ENCODE peak calls at places on chromosomes 7 and 10, in eight cellular contexts. M is body of pancreas; N is mesendoderm; F is colonic mucosa; K is H9; H is CD8-positive, alpha-beta T cell; I is heart right ventricle; J is IMR-90. D is an unnamed sample. For H3K4me1, the result is how much of the 10 kb centered on the place peaks cover.

GRCh38 chr10:5566606-5567005 is 41.8 kb downstream of the CALML3 start:
- DNase-seq in M (peak), N (peak), F (no peak), K (no peak), H (no peak), I (no peak), J (peak), D (no peak)

GRCh38 chr7:155484483-155485399 is 26.8 kb downstream of the EN2 start:
- DNase-seq in M (no peak), N (no peak), F (no peak), K (no peak), H (no peak), I (no peak), J (no peak), D (peak)

GRCh38 chr10:98472171-98472570 is 25.4 kb upstream of the HPS1 start:
- DNase-seq in M (no peak), N (no peak), F (no peak), K (no peak), H (no peak), I (no peak), J (no peak), D (no peak)

GRCh38 chr7:94276797-94277196 is 117.9 kb upstream of the COL1A2 start:
- DNase-seq in M (no peak), N (peak), F (no peak), K (no peak), H (no peak), I (no peak), J (peak), D (no peak)

GRCh38 chr7:30594540-30595460 is at the start of gene GARS1:
- DNase-seq in M (peak), N (peak), F (peak), K (peak), H (peak), I (peak), J (peak), D (peak)

GRCh38 chr7:123271231-123271630 is 71.5 kb upstream of the SLC13A1 start:
- DNase-seq in M (no peak), N (peak), F (no peak), K (no peak), H (no peak), I (no peak), J (no peak), D (no peak)

GRCh38 chr7:135334830-135335543 is 101.3 kb downstream of the STRA8 start:
- DNase-seq in M (peak), N (no peak), F (no peak), K (no peak), H (no peak), I (no peak), J (no peak), D (no peak)

GRCh38 chr7:2266911-2267310 is 24.9 kb downstream of the NUDT1 start:
- DNase-seq in M (no peak), N (no peak), F (no peak), K (no peak), H (no peak), I (no peak), J (peak), D (no peak)

GRCh38 chr10:102243304-102243703 is 2.0 kb upstream of the PITX3 start:
- DNase-seq in M (no peak), N (no peak), F (no peak), K (no peak), H (no peak), I (no peak), J (peak), D (no peak)

GRCh38 chr7:140003913-140004382 is 58.8 kb downstream of the PARP12 start:
- DNase-seq in M (no peak), N (peak), F (peak), K (peak), H (no peak), I (no peak), J (peak), D (no peak)

GRCh38 chr10:103433858-103434257 is 18.3 kb downstream of the CALHM2 start:
- DNase-seq in M (no peak), N (no peak), F (no peak), K (no peak), H (no peak), I (peak), J (no peak), D (no peak)

GRCh38 chr10:133465191-133465949 is 11.6 kb downstream of the SCART1 start:
- DNase-seq in M (no peak), N (no peak), F (no peak), K (no peak), H (no peak), I (no peak), J (no peak), D (no peak)

GRCh38 chr7:74262639-74263398 is 8.6 kb upstream of the RFC2 start:
- DNase-seq in M (no peak), N (no peak), F (no peak), K (no peak), H (no peak), I (no peak), J (no peak), D (no peak)

GRCh38 chr10:6567203-6567703 is 12.8 kb downstream of the PRKCQ start:
- DNase-seq in M (no peak), N (no peak), F (no peak), K (no peak), H (no peak), I (no peak), J (no peak), D (no peak)

GRCh38 chr10:71099731-71100361 is 112.5 kb upstream of the UNC5B start:
- DNase-seq in M (no peak), N (no peak), F (no peak), K (no peak), H (no peak), I (no peak), J (no peak), D (no peak)

GRCh38 chr7:11077816-11078215 is 104.1 kb downstream of the PHF14 start:
- DNase-seq in M (no peak), N (no peak), F (no peak), K (no peak), H (no peak), I (no peak), J (no peak), D (no peak)

GRCh38 chr10:102009801-102010425 is 46.1 kb downstream of the ARMH3 start:
- DNase-seq in M (peak), N (peak), F (peak), K (peak), H (no peak), I (no peak), J (peak), D (no peak)

GRCh38 chr7:11707606-11708193 is 124.3 kb downstream of the THSD7A start:
- DNase-seq in M (no peak), N (no peak), F (no peak), K (no peak), H (no peak), I (no peak), J (no peak), D (no peak)

GRCh38 chr10:128047337-128047736 is 78.9 kb downstream of the MKI67 start:
- DNase-seq in M (peak), N (peak), F (peak), K (peak), H (peak), I (peak), J (no peak), D (peak)

GRCh38 chr7:73515184-73515583 is 6.9 kb downstream of the BAZ1B start:
- DNase-seq in M (no peak), N (peak), F (no peak), K (no peak), H (no peak), I (no peak), J (no peak), D (no peak)

GRCh38 chr7:131190146-131190545 is 137.5 kb upstream of the MKLN1 start:
- DNase-seq in M (no peak), N (peak), F (no peak), K (peak), H (no peak), I (no peak), J (peak), D (no peak)

DNA sequence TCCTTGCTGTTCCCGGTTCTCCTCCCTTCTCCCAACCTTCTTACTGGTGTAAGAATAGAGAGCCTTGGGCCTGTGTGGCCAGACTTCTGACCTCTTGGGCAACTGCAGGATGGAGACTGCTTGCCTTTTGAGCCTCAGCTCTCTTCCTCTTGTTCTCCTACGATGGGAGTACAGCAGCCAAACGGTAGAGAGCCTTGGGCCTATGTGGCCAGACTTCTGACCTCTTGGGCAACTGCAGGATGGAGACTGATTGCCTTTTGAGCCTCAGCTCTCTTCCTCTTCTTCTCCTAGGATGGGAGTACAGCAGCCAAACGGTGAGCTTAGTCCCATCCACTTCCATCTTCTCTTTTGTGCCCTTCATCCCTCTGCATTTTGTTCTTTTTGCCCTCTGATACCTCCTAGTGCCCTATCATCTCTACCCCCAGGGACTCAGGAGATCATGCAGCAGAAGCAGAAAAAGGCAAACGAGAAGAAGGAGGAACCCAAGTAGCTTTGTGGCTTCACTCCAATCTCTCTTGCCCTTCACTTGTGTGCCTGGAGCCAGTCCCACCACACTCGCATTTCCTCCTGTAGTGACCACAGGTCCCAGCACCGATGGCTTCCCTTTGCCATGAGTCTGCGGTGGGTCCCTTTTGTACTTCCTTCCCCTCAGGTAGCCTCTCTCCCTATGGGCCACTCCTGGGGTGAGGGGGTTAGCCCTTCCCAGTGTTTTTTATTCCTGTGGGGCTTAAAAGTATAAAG is 15.3 kb downstream of the SLC25A13 start:
- DNase-seq in M (no peak), N (no peak), F (no peak), K (no peak), H (no peak), I (no peak), J (no peak), D (no peak)
- H3K4me1 ChIP-seq in M (under half), N (under half), F (under half), K (under half), H (under half), I (under half), J (under half), D (under half)

DNA sequence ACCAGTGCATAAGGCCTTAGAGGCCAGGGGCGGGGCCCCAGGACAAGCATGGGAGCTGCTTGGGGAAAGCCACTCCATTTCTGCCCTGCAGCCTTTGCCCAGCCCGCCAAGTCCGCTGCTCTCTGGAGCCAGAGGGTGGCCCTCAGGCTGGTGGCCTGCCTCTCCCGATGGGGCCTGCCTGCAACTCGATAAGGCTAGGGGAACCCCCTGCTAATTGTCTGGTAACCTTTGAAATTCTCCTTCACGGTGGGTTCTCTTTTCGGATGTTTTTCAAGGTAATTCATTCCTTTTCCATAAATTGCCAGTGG is 94.9 kb downstream of the ZMIZ1 start:
- DNase-seq in M (no peak), N (no peak), F (no peak), K (no peak), H (no peak), I (no peak), J (no peak), D (no peak)
- H3K4me1 ChIP-seq in M (under half), N (under half), F (under half), K (under half), H (under half), I (half or more), J (half or more), D (under half)

GRCh38 chr7:128032605-128033235 is 1.5 kb upstream of the LRRC4 start:
- DNase-seq in M (no peak), N (peak), F (no peak), K (peak), H (no peak), I (peak), J (peak), D (no peak)

GRCh38 chr7:128033246-128033645 is 2.0 kb upstream of the LRRC4 start:
- DNase-seq in M (no peak), N (no peak), F (no peak), K (no peak), H (no peak), I (no peak), J (no peak), D (no peak)

GRCh38 chr7:128030999-128031681 is at the start of gene LRRC4:
- DNase-seq in M (no peak), N (peak), F (peak), K (peak), H (no peak), I (peak), J (peak), D (no peak)

GRCh38 chr7:128030263-128030998 is 806 bp downstream of the LRRC4 start:
- DNase-seq in M (no peak), N (peak), F (no peak), K (peak), H (no peak), I (no peak), J (no peak), D (no peak)

DNA sequence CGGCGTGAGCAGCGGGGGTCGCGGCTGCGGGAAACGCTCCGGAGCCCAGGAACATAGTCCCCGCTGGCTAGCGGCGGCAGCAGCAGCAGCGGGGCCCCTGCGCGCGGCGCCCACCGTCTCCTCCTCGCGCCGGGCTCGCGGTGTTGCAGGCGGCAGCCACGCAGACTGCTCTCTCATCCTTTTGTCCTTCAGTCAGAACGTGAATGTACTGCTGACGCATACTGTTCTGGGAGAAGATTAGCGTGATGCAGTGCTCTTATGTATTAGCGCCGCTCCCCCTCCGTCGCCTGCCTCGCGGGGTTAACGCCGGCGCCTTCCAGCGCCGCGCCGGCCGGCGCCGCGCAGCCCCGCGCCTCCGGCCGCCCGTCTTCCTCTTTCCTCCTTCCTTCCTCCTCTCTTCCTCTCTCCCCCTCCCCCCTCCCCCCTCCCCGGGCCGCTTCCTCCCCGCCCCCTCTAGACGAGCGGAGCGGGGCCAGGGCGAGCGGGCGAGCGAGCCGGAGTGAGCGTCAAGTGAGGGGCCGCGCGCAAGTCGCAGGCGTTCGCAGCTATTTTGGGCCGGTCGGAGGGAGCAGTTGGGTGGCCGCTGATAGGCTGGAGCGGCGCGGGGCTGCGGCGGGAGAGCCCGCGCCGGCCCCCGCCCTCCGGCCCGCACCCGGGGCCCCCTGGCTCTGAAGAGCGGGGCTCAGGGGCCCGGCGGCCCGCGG is 816 bp upstream of the LRRC4 start:
- DNase-seq in M (no peak), N (peak), F (no peak), K (peak), H (peak), I (peak), J (peak), D (peak)
- H3K4me1 ChIP-seq in M (under half), N (under half), F (under half), K (under half), H (under half), I (under half), J (under half), D (under half)

DNA sequence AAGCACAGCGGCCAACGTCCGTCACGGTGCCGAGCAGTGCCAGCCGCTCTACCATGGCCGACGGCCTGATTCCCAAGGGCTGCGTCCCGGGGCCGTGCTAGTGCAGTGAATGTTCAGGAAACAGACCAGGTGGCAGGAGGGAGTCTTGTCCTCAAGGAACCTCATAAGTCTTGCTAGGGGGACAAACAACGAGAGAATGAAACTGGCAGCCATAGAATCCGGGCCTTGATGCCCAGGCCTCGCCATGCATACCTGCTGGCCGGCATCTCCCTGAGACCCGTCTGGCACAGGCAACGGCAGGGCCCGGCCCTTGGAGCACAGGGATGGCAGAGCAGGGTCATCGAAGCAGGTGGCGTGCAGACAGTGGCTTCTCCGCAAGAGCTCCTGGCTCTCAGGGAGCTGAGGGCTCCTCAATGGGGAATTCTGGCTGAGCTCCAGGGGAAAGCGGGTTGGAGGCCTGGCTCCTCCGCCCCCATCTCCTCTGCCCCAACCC is 58.8 kb downstream of the DIP2C start:
- DNase-seq in M (no peak), N (no peak), F (no peak), K (no peak), H (no peak), I (no peak), J (no peak), D (peak)
- H3K4me1 ChIP-seq in M (under half), N (under half), F (under half), K (under half), H (under half), I (under half), J (under half), D (under half)

GRCh38 chr10:32954080-32954479 is 4.0 kb downstream of the ITGB1 start:
- DNase-seq in M (no peak), N (no peak), F (no peak), K (no peak), H (no peak), I (no peak), J (no peak), D (no peak)
- H3K4me1 ChIP-seq in M (half or more), N (under half), F (under half), K (under half), H (under half), I (half or more), J (under half), D (under half)

DNA sequence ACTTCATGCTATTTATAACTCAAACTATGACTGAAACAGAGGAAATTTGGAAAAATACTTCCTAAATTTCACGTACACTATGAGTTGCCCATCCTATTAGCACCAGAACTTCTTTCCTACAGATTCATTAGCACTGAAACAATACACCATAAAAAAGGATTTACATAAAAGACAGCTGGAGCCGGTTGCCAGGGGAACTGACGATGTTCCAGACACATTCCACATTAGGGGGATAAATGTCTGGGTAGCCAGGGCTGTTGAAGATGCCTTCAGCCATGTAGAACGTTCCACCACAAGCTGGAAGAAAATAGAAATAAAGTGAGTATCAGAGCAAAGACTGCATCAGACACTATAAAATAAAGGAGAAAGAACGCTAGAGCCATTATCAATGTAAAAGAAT is 129.8 kb upstream of the RSU1 start:
- DNase-seq in M (no peak), N (peak), F (no peak), K (no peak), H (no peak), I (no peak), J (no peak), D (no peak)
- H3K4me1 ChIP-seq in M (under half), N (under half), F (under half), K (under half), H (under half), I (under half), J (under half), D (under half)

GRCh38 chr7:6166443-6166871 is 106.0 kb downstream of the CYTH3 start:
- DNase-seq in M (no peak), N (no peak), F (no peak), K (no peak), H (no peak), I (peak), J (no peak), D (no peak)

GRCh38 chr7:6164010-6164409 is 108.4 kb downstream of the CYTH3 start:
- DNase-seq in M (no peak), N (no peak), F (no peak), K (no peak), H (no peak), I (no peak), J (no peak), D (no peak)

GRCh38 chr7:6164491-6164890 is 107.9 kb downstream of the CYTH3 start:
- DNase-seq in M (peak), N (peak), F (no peak), K (peak), H (no peak), I (peak), J (no peak), D (no peak)

GRCh38 chr7:6165521-6166325 is 106.7 kb downstream of the CYTH3 start:
- DNase-seq in M (no peak), N (no peak), F (no peak), K (no peak), H (no peak), I (no peak), J (no peak), D (no peak)

GRCh38 chr7:6165075-6165474 is 107.3 kb downstream of the CYTH3 start:
- DNase-seq in M (no peak), N (no peak), F (no peak), K (no peak), H (no peak), I (peak), J (no peak), D (no peak)
- H3K4me1 ChIP-seq in M (under half), N (under half), F (under half), K (under half), H (under half), I (under half), J (under half), D (under half)

GRCh38 chr10:72170733-72171132 is 45.1 kb upstream of the ANAPC16 start:
- DNase-seq in M (no peak), N (no peak), F (no peak), K (no peak), H (no peak), I (no peak), J (no peak), D (no peak)
- H3K4me1 ChIP-seq in M (under half), N (under half), F (under half), K (under half), H (under half), I (under half), J (under half), D (under half)

DNA sequence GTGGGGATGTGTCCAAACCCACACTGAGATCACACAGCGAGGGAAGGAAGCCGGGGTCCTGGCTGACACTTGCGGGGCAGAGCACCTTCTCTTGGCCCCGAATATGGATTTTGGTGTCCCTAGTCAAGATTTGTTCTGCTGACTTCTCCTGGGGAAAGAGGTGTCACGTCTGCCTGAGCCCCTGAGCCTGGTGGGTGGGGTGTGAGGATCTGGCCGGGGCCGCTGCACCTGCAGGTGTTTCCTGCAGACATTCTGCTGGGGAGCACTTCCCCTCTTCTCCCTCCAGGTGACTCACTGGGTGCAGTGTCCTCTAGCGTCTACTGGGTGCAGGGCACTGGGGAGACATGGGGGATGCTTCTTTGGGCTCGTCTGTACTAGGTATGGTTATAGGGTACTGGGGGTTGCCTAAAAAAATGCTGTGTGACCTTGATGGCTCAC is 99.2 kb downstream of the GRK5 start:
- DNase-seq in M (no peak), N (no peak), F (no peak), K (no peak), H (peak), I (no peak), J (no peak), D (no peak)
- H3K4me1 ChIP-seq in M (under half), N (under half), F (under half), K (under half), H (half or more), I (half or more), J (under half), D (under half)

D was measured in aorta.